ENCODE peak calls at places on chromosomes 13 and 19, in six cellular contexts. One of them, this sample, is unnamed.

GRCh38 chr13:99969934-99970760 is 1.4 kb downstream of the ZIC5 start:
- DNase-seq in H1: no peak
- DNase-seq in H9: peak; percentile 88
- DNase-seq in mesendoderm: peak; percentile 92
- DNase-seq in neuronal stem cell: no peak
- DNase-seq in mesenchymal stem cell: no peak
- DNase-seq in this sample: no peak

GRCh38 chr19:28051047-28051446 is 1161.9 kb downstream of the UQCRFS1 start:
- DNase-seq in H1: no peak
- DNase-seq in H9: peak; percentile 22
- DNase-seq in mesendoderm: peak; percentile 3
- DNase-seq in neuronal stem cell: no peak
- DNase-seq in mesenchymal stem cell: no peak
- DNase-seq in this sample: no peak

GRCh38 chr19:42850981-42851717 is 28.4 kb downstream of the PSG1 start:
- DNase-seq in H1: no peak
- DNase-seq in H9: no peak
- DNase-seq in mesendoderm: no peak
- DNase-seq in neuronal stem cell: no peak
- DNase-seq in mesenchymal stem cell: peak; percentile 28
- DNase-seq in this sample: peak; percentile 98

GRCh38 chr19:50896591-50897190 is 14.5 kb downstream of the KLK4 start:
- DNase-seq in H1: no peak
- DNase-seq in H9: no peak
- DNase-seq in mesendoderm: no peak
- DNase-seq in neuronal stem cell: no peak
- DNase-seq in mesenchymal stem cell: peak; percentile 1
- DNase-seq in this sample: peak; percentile 65

GRCh38 chr13:47117268-47117667 is 220.4 kb upstream of the HTR2A start:
- DNase-seq in H1: no peak
- DNase-seq in H9: no peak
- DNase-seq in mesendoderm: no peak
- DNase-seq in neuronal stem cell: no peak
- DNase-seq in mesenchymal stem cell: peak; percentile 76
- DNase-seq in this sample: peak; percentile 89

GRCh38 chr13:77533875-77534788 is 1.4 kb upstream of the SCEL start:
- DNase-seq in H1: no peak
- DNase-seq in H9: no peak
- DNase-seq in mesendoderm: no peak
- DNase-seq in neuronal stem cell: no peak
- DNase-seq in mesenchymal stem cell: no peak
- DNase-seq in this sample: no peak

GRCh38 chr19:40335855-40336700 is 12.1 kb downstream of the C19orf47 start:
- DNase-seq in H1: no peak
- DNase-seq in H9: no peak
- DNase-seq in mesendoderm: no peak
- DNase-seq in neuronal stem cell: no peak
- DNase-seq in mesenchymal stem cell: peak; percentile 9
- DNase-seq in this sample: no peak

GRCh38 chr13:66102864-66103263 is 1127.3 kb downstream of the PCDH9 start:
- DNase-seq in H1: no peak
- DNase-seq in H9: no peak
- DNase-seq in mesendoderm: no peak
- DNase-seq in neuronal stem cell: no peak
- DNase-seq in mesenchymal stem cell: peak; percentile 2
- DNase-seq in this sample: peak; percentile 36

GRCh38 chr13:34779171-34779570 is 162.9 kb upstream of the NBEA start:
- DNase-seq in H1: no peak
- DNase-seq in H9: no peak
- DNase-seq in mesendoderm: peak; percentile 60
- DNase-seq in neuronal stem cell: no peak
- DNase-seq in mesenchymal stem cell: no peak
- DNase-seq in this sample: no peak

GRCh38 chr13:40668335-40668734 is 1.9 kb upstream of the FOXO1 start:
- DNase-seq in H1: no peak
- DNase-seq in H9: peak; percentile 64
- DNase-seq in mesendoderm: peak; percentile 69
- DNase-seq in neuronal stem cell: no peak
- DNase-seq in mesenchymal stem cell: peak; percentile 38
- DNase-seq in this sample: no peak

GRCh38 chr13:85631801-85632200 is 167.4 kb downstream of the SLITRK6 start:
- DNase-seq in H1: no peak
- DNase-seq in H9: no peak
- DNase-seq in mesendoderm: no peak
- DNase-seq in neuronal stem cell: no peak
- DNase-seq in mesenchymal stem cell: peak; percentile 16
- DNase-seq in this sample: peak; percentile 9

GRCh38 chr13:24083722-24084421 is 76.6 kb upstream of the SPATA13 start:
- DNase-seq in H1: no peak
- DNase-seq in H9: no peak
- DNase-seq in mesendoderm: no peak
- DNase-seq in neuronal stem cell: peak; percentile 74
- DNase-seq in mesenchymal stem cell: no peak
- DNase-seq in this sample: no peak

GRCh38 chr19:5130371-5131030 is 161.6 kb downstream of the KDM4B start:
- DNase-seq in H1: no peak
- DNase-seq in H9: no peak
- DNase-seq in mesendoderm: no peak
- DNase-seq in neuronal stem cell: no peak
- DNase-seq in mesenchymal stem cell: no peak
- DNase-seq in this sample: no peak

GRCh38 chr13:77810891-77811290 is 107.7 kb downstream of the EDNRB start:
- DNase-seq in H1: no peak
- DNase-seq in H9: no peak
- DNase-seq in mesendoderm: no peak
- DNase-seq in neuronal stem cell: no peak
- DNase-seq in mesenchymal stem cell: no peak
- DNase-seq in this sample: no peak

GRCh38 chr13:43180837-43181236 is 157.5 kb downstream of the DNAJC15 start:
- DNase-seq in H1: no peak
- DNase-seq in H9: peak; percentile 40
- DNase-seq in mesendoderm: no peak
- DNase-seq in neuronal stem cell: no peak
- DNase-seq in mesenchymal stem cell: no peak
- DNase-seq in this sample: no peak

GRCh38 chr13:71217827-71218226 is 649.2 kb downstream of the DACH1 start:
- DNase-seq in H1: no peak
- DNase-seq in H9: no peak
- DNase-seq in mesendoderm: no peak
- DNase-seq in neuronal stem cell: no peak
- DNase-seq in mesenchymal stem cell: no peak
- DNase-seq in this sample: no peak

GRCh38 chr13:30726192-30726591 is 9.2 kb upstream of the ALOX5AP start:
- DNase-seq in H1: no peak
- DNase-seq in H9: no peak
- DNase-seq in mesendoderm: no peak
- DNase-seq in neuronal stem cell: no peak
- DNase-seq in mesenchymal stem cell: no peak
- DNase-seq in this sample: no peak

GRCh38 chr19:2171349-2172145 is 7.8 kb downstream of the DOT1L start:
- DNase-seq in H1: no peak
- DNase-seq in H9: peak; percentile 71
- DNase-seq in mesendoderm: peak; percentile 81
- DNase-seq in neuronal stem cell: no peak
- DNase-seq in mesenchymal stem cell: peak; percentile 45
- DNase-seq in this sample: peak; percentile 36

GRCh38 chr19:1284979-1285736 is 515 bp upstream of the EFNA2 start:
- DNase-seq in H1: no peak
- DNase-seq in H9: no peak
- DNase-seq in mesendoderm: no peak
- DNase-seq in neuronal stem cell: no peak
- DNase-seq in mesenchymal stem cell: no peak
- DNase-seq in this sample: no peak

GRCh38 chr19:55940306-55940705 is 7.3 kb upstream of the NLRP8 start:
- DNase-seq in H1: no peak
- DNase-seq in H9: no peak
- DNase-seq in mesendoderm: no peak
- DNase-seq in neuronal stem cell: no peak
- DNase-seq in mesenchymal stem cell: no peak
- DNase-seq in this sample: no peak

GRCh38 chr13:40682449-40683240 is 16.2 kb upstream of the FOXO1 start:
- DNase-seq in H1: no peak
- DNase-seq in H9: no peak
- DNase-seq in mesendoderm: peak; percentile 32
- DNase-seq in neuronal stem cell: no peak
- DNase-seq in mesenchymal stem cell: peak; percentile 36
- DNase-seq in this sample: peak; percentile 35

GRCh38 chr13:79427265-79427664 is 21.2 kb upstream of the RBM26 start:
- DNase-seq in H1: no peak
- DNase-seq in H9: no peak
- DNase-seq in mesendoderm: no peak
- DNase-seq in neuronal stem cell: peak; percentile 32
- DNase-seq in mesenchymal stem cell: no peak
- DNase-seq in this sample: no peak

GRCh38 chr19:30423481-30423880 is 51.3 kb downstream of the ZNF536 start:
- DNase-seq in H1: no peak
- DNase-seq in H9: no peak
- DNase-seq in mesendoderm: no peak
- DNase-seq in neuronal stem cell: no peak
- DNase-seq in mesenchymal stem cell: no peak
- DNase-seq in this sample: no peak

GRCh38 chr19:2138061-2138728 is 13.2 kb downstream of the AP3D1 start:
- DNase-seq in H1: no peak
- DNase-seq in H9: no peak
- DNase-seq in mesendoderm: no peak
- DNase-seq in neuronal stem cell: no peak
- DNase-seq in mesenchymal stem cell: no peak
- DNase-seq in this sample: no peak

GRCh38 chr13:89076622-89077021 is 1405.5 kb downstream of the SLITRK5 start:
- DNase-seq in H1: no peak
- DNase-seq in H9: no peak
- DNase-seq in mesendoderm: no peak
- DNase-seq in neuronal stem cell: no peak
- DNase-seq in mesenchymal stem cell: no peak
- DNase-seq in this sample: no peak

GRCh38 chr19:38011426-38011825 is 104.4 kb downstream of the SIPA1L3 start:
- DNase-seq in H1: no peak
- DNase-seq in H9: no peak
- DNase-seq in mesendoderm: no peak
- DNase-seq in neuronal stem cell: no peak
- DNase-seq in mesenchymal stem cell: no peak
- DNase-seq in this sample: no peak
- H3K23ac ChIP-seq in H1: no peak overlapping the region
- H3K23ac ChIP-seq in H9: no peak overlapping the region
- H3K23ac ChIP-seq in mesendoderm: no peak overlapping the region
- H3K23ac ChIP-seq in neuronal stem cell: no peak overlapping the region
- H3K23ac ChIP-seq in mesenchymal stem cell: no peak overlapping the region
- H3K23ac ChIP-seq in this sample: no peak overlapping the region

DNA sequence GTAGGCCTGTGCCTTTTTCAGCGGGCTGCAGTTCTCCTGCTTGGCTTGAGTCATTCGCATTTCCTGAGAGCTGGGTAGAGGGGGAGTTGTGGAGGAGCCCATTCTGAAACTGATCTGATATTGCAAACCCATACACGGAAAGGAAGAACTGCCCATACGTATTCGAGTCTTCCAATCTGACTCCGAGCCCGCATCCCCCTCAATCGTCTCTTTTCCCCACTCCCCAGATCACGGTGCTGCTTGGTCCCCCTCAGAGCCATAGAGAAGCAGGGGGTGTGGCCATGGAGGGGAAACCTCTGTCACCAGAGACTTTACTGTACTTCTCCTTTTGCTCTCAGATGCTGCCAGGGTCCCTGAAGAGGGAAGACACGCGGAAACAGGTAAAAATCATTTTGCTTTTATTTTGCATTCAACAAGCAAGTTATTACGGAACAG is at the start of gene CD22:
- DNase-seq in H1: no peak
- DNase-seq in H9: no peak
- DNase-seq in mesendoderm: no peak
- DNase-seq in neuronal stem cell: no peak
- DNase-seq in mesenchymal stem cell: no peak
- DNase-seq in this sample: no peak
- H2BK5ac ChIP-seq in H1: no peak within 1 kb of the TSS
- H2BK5ac ChIP-seq in H9: no peak within 1 kb of the TSS
- H2BK5ac ChIP-seq in mesendoderm: no peak within 1 kb of the TSS
- H2BK5ac ChIP-seq in neuronal stem cell: no peak within 1 kb of the TSS
- H2BK5ac ChIP-seq in mesenchymal stem cell: no peak within 1 kb of the TSS
- H2BK5ac ChIP-seq in this sample: no peak within 1 kb of the TSS

GRCh38 chr13:114303700-114304327 is 10.5 kb upstream of the CHAMP1 start:
- DNase-seq in H1: no peak
- DNase-seq in H9: no peak
- DNase-seq in mesendoderm: peak; percentile 29
- DNase-seq in neuronal stem cell: no peak
- DNase-seq in mesenchymal stem cell: no peak
- DNase-seq in this sample: no peak
- H3K23ac ChIP-seq in H1: no peak overlapping the region
- H3K23ac ChIP-seq in H9: no peak overlapping the region
- H3K23ac ChIP-seq in mesendoderm: no peak overlapping the region
- H3K23ac ChIP-seq in neuronal stem cell: no peak overlapping the region
- H3K23ac ChIP-seq in mesenchymal stem cell: no peak overlapping the region
- H3K23ac ChIP-seq in this sample: no peak overlapping the region

DNA sequence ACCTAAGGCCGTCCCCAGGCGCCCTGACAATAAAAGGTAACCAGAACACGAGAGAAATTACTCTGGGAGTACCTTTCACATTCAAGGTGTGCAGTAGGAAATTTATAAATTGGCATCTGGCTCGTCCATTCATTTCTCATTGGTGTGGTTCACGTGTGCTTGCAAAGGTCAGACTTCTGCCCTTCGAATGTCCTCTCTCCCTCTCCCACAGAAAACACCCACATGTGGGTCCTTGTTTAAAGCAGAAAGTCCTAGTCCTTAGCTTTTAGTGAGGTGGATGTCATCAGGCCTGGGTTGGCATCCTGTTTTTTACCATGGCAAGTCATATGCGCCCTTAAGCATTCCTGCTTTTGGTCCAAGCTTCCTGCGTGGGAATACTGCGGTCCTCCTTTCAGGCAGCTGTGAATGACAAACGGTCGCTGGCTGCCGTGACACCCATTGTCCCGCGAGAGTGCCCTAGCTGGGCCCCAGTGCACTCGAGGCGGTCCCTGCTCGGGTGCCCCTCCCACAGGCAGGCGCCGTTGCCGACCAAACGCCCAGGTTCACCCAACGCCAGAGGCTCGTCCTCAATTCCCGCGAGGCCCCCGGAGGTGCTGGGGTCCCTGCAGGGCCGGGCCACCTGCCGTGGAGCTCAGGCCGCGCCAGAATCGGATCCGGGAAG is at the start of gene NUDT19:
- DNase-seq in H1: no peak
- DNase-seq in H9: peak; percentile 71
- DNase-seq in mesendoderm: no peak
- DNase-seq in neuronal stem cell: peak; percentile 36
- DNase-seq in mesenchymal stem cell: peak; percentile 84
- DNase-seq in this sample: peak; percentile 73
- H2BK5ac ChIP-seq in H1: no peak within 1 kb of the TSS
- H2BK5ac ChIP-seq in H9: no peak within 1 kb of the TSS
- H2BK5ac ChIP-seq in mesendoderm: no peak within 1 kb of the TSS
- H2BK5ac ChIP-seq in neuronal stem cell: no peak within 1 kb of the TSS
- H2BK5ac ChIP-seq in mesenchymal stem cell: no peak within 1 kb of the TSS
- H2BK5ac ChIP-seq in this sample: peak within 1 kb of the TSS; percentile 63